ENCODE peak calls at places on chromosomes 3 and 15, in five cellular contexts. One of them, this sample, is unnamed.

GRCh38 chr3:72171461-72171860 is 386.5 kb upstream of the PROK2 start:
- DNase-seq in SK-N-SH: no peak
- DNase-seq in PC-3: no peak
- DNase-seq in MM.1S: no peak
- DNase-seq in HCT116: no peak
- DNase-seq in this sample: no peak

GRCh38 chr3:127425505-127426443 is 137.9 kb upstream of the PRR20G start:
- DNase-seq in SK-N-SH: no peak
- DNase-seq in MM.1S: no peak
- DNase-seq in PC-3: no peak
- DNase-seq in HCT116: no peak
- DNase-seq in this sample: no peak

GRCh38 chr3:99023590-99024192 is 122.2 kb upstream of the DCBLD2 start:
- DNase-seq in HCT116: peak
- DNase-seq in SK-N-SH: peak
- DNase-seq in PC-3: peak
- DNase-seq in MM.1S: peak
- DNase-seq in this sample: peak

GRCh38 chr15:94470492-94470891 is 239.1 kb downstream of the MCTP2 start:
- DNase-seq in PC-3: peak
- DNase-seq in MM.1S: no peak
- DNase-seq in HCT116: no peak
- DNase-seq in SK-N-SH: no peak
- DNase-seq in this sample: no peak

GRCh38 chr15:60804986-60805949 is 326.3 kb upstream of the ICE2 start:
- DNase-seq in MM.1S: no peak
- DNase-seq in PC-3: peak
- DNase-seq in HCT116: no peak
- DNase-seq in SK-N-SH: no peak
- DNase-seq in this sample: no peak

GRCh38 chr3:194133661-194134230 is 2.2 kb upstream of the HES1 start:
- DNase-seq in SK-N-SH: no peak
- DNase-seq in MM.1S: no peak
- DNase-seq in PC-3: peak
- DNase-seq in HCT116: no peak
- DNase-seq in this sample: no peak

GRCh38 chr15:50778089-50778488 is 12.6 kb upstream of the SPPL2A start:
- DNase-seq in PC-3: no peak
- DNase-seq in SK-N-SH: no peak
- DNase-seq in MM.1S: no peak
- DNase-seq in HCT116: no peak
- DNase-seq in this sample: no peak

GRCh38 chr3:58167431-58168351 is 43.1 kb downstream of the DNASE1L3 start:
- DNase-seq in PC-3: peak
- DNase-seq in SK-N-SH: peak
- DNase-seq in HCT116: no peak
- DNase-seq in MM.1S: peak
- DNase-seq in this sample: peak

GRCh38 chr3:30428251-30428650 is 178.2 kb upstream of the TGFBR2 start:
- DNase-seq in MM.1S: no peak
- DNase-seq in HCT116: no peak
- DNase-seq in SK-N-SH: no peak
- DNase-seq in PC-3: peak
- DNase-seq in this sample: no peak

GRCh38 chr15:46111730-46112129 is 476.9 kb downstream of the SQOR start:
- DNase-seq in PC-3: peak
- DNase-seq in SK-N-SH: no peak
- DNase-seq in HCT116: no peak
- DNase-seq in MM.1S: no peak
- DNase-seq in this sample: no peak

GRCh38 chr15:65945616-65946015 is 76.3 kb downstream of the RAB11A start:
- DNase-seq in PC-3: no peak
- DNase-seq in HCT116: no peak
- DNase-seq in MM.1S: no peak
- DNase-seq in SK-N-SH: no peak
- DNase-seq in this sample: no peak

GRCh38 chr15:77457619-77458265 is 37.1 kb downstream of the HMG20A start:
- DNase-seq in SK-N-SH: no peak
- DNase-seq in HCT116: no peak
- DNase-seq in MM.1S: peak
- DNase-seq in PC-3: peak
- DNase-seq in this sample: no peak

GRCh38 chr3:72591522-72592421 is 256.5 kb downstream of the SHQ1 start:
- DNase-seq in SK-N-SH: no peak
- DNase-seq in PC-3: peak
- DNase-seq in MM.1S: no peak
- DNase-seq in HCT116: no peak
- DNase-seq in this sample: peak

GRCh38 chr3:8851703-8852102 is 82.3 kb upstream of the OXTR start:
- DNase-seq in HCT116: no peak
- DNase-seq in PC-3: peak
- DNase-seq in SK-N-SH: no peak
- DNase-seq in MM.1S: no peak
- DNase-seq in this sample: no peak

GRCh38 chr3:106826861-106827311 is 550.4 kb upstream of the CCDC54 start:
- DNase-seq in PC-3: no peak
- DNase-seq in MM.1S: no peak
- DNase-seq in SK-N-SH: peak
- DNase-seq in HCT116: no peak
- DNase-seq in this sample: no peak

GRCh38 chr15:68187559-68187958 is 17.6 kb downstream of the CALML4 start:
- DNase-seq in SK-N-SH: peak
- DNase-seq in PC-3: no peak
- DNase-seq in MM.1S: peak
- DNase-seq in HCT116: no peak
- DNase-seq in this sample: no peak
- H3K9ac ChIP-seq in SK-N-SH: peak
- H3K9ac ChIP-seq in PC-3: no peak
- H3K9ac ChIP-seq in MM.1S: peak
- H3K9ac ChIP-seq in HCT116: no peak
- H3K9ac ChIP-seq in this sample: no peak

GRCh38 chr3:165837058-165837525 is at the start of gene BCHE:
- DNase-seq in HCT116: no peak
- DNase-seq in MM.1S: no peak
- DNase-seq in PC-3: peak
- DNase-seq in SK-N-SH: no peak
- DNase-seq in this sample: peak
- TF ChIP-seq EZH2phosphoT487 in HCT116: no peak
- TF ChIP-seq EZH2phosphoT487 in MM.1S: no peak
- TF ChIP-seq EZH2phosphoT487 in PC-3: no peak
- TF ChIP-seq EZH2phosphoT487 in SK-N-SH: no peak
- TF ChIP-seq EZH2phosphoT487 in this sample: no peak

DNA sequence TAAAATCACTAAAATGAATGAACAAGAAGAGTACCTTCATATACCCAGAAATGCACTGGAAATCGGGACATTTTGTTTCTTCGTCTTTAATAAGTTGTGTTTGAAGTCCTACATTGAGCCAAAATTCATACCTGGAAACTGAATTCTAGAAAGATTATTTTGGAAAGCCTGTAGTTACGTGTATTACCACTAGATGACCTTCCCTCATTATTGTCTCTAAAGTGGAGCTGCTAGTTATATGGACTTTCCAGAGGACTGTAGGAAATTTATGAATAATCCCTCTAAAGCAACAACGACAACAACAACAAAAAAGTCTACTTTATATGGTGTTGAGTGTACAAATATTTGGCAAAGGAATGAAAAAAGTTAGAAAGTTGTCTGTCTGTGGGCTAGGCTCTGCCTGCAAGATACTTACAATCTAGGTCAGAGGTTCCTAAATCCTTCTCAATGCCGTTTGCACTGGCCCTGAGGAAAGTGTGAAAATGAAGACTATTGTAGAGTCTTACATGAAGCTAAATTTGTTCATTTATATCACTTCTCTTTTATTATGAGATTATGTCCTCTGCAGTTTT is 234.8 kb upstream of the NR2E3 start:
- DNase-seq in MM.1S: peak
- DNase-seq in HCT116: no peak
- DNase-seq in SK-N-SH: peak
- DNase-seq in PC-3: peak
- DNase-seq in this sample: no peak
- TF ChIP-seq CTCF in MM.1S: peak
- TF ChIP-seq CTCF in HCT116: peak
- TF ChIP-seq CTCF in SK-N-SH: peak
- TF ChIP-seq CTCF in PC-3: peak
- TF ChIP-seq CTCF in this sample: peak

DNA sequence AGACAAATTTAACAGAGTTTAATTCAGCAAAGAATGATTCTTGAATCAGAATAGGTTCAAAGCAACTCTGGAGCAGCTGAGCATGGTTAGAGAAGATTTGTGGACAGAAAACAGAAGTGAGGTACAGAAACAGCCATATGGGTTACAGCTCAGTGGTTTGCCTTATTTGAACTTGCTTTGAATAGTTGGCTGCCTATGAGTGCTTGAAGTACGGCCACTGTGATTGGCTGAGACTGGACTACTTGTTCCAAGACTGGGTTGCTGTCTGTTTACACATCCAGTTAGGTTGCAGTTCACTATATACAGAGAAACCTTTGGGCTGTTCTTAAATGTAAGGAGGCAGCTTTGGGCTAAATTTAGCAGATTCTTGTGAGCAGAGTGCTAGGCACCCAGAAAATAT is 79.4 kb upstream of the CADPS start:
- DNase-seq in SK-N-SH: no peak
- DNase-seq in PC-3: no peak
- DNase-seq in HCT116: no peak
- DNase-seq in MM.1S: no peak
- DNase-seq in this sample: peak
- H3K9ac ChIP-seq in SK-N-SH: no peak
- H3K9ac ChIP-seq in PC-3: no peak
- H3K9ac ChIP-seq in HCT116: no peak
- H3K9ac ChIP-seq in MM.1S: no peak
- H3K9ac ChIP-seq in this sample: no peak

GRCh38 chr3:190222360-190222759 is 99.9 kb downstream of the CLDN1 start:
- DNase-seq in SK-N-SH: no peak
- DNase-seq in PC-3: no peak
- DNase-seq in HCT116: no peak
- DNase-seq in MM.1S: no peak
- DNase-seq in this sample: no peak

GRCh38 chr3:190222916-190223315 is 99.3 kb downstream of the CLDN1 start:
- DNase-seq in SK-N-SH: no peak
- DNase-seq in HCT116: no peak
- DNase-seq in PC-3: no peak
- DNase-seq in MM.1S: no peak
- DNase-seq in this sample: no peak

GRCh38 chr3:190227064-190227463 is 95.2 kb downstream of the CLDN1 start:
- DNase-seq in HCT116: no peak
- DNase-seq in PC-3: no peak
- DNase-seq in SK-N-SH: no peak
- DNase-seq in MM.1S: no peak
- DNase-seq in this sample: no peak

GRCh38 chr3:190224466-190225185 is 97.6 kb downstream of the CLDN1 start:
- DNase-seq in SK-N-SH: no peak
- DNase-seq in HCT116: no peak
- DNase-seq in MM.1S: no peak
- DNase-seq in PC-3: no peak
- DNase-seq in this sample: no peak

DNA sequence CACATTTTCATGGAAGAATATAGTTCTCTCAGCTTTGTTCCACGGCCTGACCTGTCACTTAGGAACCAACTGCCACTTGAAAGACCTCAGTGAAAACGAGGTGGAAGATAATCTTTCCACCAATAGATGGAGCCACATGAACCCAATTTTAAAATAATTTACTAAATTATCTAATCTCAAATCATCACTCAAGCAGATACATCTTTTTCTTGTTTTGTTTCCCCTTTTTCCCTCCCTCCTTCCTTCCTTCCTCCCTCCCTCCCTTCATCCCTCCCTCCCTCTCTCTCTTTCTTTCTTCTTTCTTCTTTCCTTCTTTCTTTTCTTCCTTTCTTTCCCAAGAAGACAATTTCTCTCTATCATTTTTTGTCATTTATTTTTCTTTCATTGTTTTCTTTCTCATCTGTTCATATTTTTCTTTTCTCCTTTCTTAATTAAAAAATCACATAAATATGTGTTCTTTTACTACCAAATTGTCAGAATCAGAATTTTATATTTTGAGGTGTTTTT is 97.0 kb downstream of the CLDN1 start:
- DNase-seq in HCT116: peak
- DNase-seq in SK-N-SH: peak
- DNase-seq in MM.1S: peak
- DNase-seq in PC-3: peak
- DNase-seq in this sample: peak
- TF ChIP-seq EZH2phosphoT487 in HCT116: no peak
- TF ChIP-seq EZH2phosphoT487 in SK-N-SH: no peak
- TF ChIP-seq EZH2phosphoT487 in MM.1S: no peak
- TF ChIP-seq EZH2phosphoT487 in PC-3: no peak
- TF ChIP-seq EZH2phosphoT487 in this sample: no peak

DNA sequence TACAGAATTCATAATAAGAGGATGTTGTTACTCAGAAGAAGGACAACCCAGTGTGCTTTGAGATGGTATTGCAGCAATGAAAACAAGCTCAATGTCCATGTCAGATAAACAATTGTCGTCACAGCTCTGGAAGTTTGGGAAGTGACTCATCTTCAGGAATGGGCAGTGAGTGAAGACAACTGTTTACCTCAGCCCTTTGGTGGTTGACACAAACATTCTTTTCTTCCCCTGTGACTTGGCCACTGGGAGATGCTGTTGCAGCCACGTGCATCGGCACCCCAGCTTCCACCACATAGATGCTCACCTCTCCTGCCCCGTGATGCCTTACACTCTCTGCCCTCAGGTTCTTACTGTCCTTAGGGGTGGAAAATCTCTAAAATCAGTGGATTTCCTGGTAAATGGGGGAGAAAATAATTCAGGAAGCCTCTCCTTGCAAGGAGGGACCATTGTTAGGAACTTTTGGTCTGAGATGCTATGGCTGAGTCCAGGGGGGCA is 114.1 kb upstream of the GALNT15 start:
- DNase-seq in HCT116: peak
- DNase-seq in SK-N-SH: no peak
- DNase-seq in MM.1S: no peak
- DNase-seq in PC-3: peak
- DNase-seq in this sample: no peak
- TF ChIP-seq CTCF in HCT116: peak
- TF ChIP-seq CTCF in SK-N-SH: peak
- TF ChIP-seq CTCF in MM.1S: no peak
- TF ChIP-seq CTCF in PC-3: peak
- TF ChIP-seq CTCF in this sample: no peak

DNA sequence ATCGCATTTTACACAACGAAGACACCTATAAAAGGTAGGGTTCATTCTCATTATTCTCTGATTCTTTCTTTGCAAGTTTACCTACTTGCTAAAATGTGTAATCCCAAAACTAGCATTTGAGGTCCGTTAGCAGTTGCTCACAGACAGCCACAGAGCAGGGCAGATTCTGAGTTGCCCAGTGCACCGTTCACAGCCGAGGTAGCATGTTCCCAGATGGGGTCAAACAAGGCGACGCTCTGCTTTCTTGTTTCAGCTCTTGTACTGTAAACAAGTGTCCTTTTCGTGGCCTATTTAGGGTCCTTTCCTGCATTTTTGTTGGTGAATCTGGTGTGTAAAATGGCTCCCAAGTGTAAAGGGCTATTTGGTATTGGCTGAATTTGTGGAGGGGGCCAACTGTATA is 3.1 kb downstream of the PPP1R2 start:
- DNase-seq in SK-N-SH: no peak
- DNase-seq in PC-3: no peak
- DNase-seq in MM.1S: no peak
- DNase-seq in HCT116: no peak
- DNase-seq in this sample: no peak
- H3K9ac ChIP-seq in SK-N-SH: no peak
- H3K9ac ChIP-seq in PC-3: no peak
- H3K9ac ChIP-seq in MM.1S: no peak
- H3K9ac ChIP-seq in HCT116: no peak
- H3K9ac ChIP-seq in this sample: no peak

This sample was measured in neural progenitor cell.